ENCODE peak calls at places on chromosomes 1 and 21, in four cellular contexts. One of them, this sample, is unnamed.

GRCh38 chr1:223123238-223123976 is 19.6 kb downstream of the TLR5 start:
- DNase-seq in omental fat pad: no peak
- DNase-seq in cardiac muscle cell: peak
- DNase-seq in Daoy: peak
- DNase-seq in this sample: peak

GRCh38 chr1:25572708-25573590 is 29.5 kb downstream of the LDLRAP1 start:
- DNase-seq in omental fat pad: no peak
- DNase-seq in Daoy: peak
- DNase-seq in cardiac muscle cell: peak
- DNase-seq in this sample: peak

GRCh38 chr1:44786138-44786840 is 1.7 kb downstream of the BEST4 start:
- DNase-seq in omental fat pad: no peak
- DNase-seq in cardiac muscle cell: peak
- DNase-seq in Daoy: peak
- DNase-seq in this sample: peak

GRCh38 chr1:21307210-21307609 is 16.9 kb upstream of the ECE1 start:
- DNase-seq in omental fat pad: no peak
- DNase-seq in Daoy: no peak
- DNase-seq in cardiac muscle cell: no peak
- DNase-seq in this sample: no peak

GRCh38 chr1:92486251-92487077 is at the start of gene GFI1:
- DNase-seq in omental fat pad: no peak
- DNase-seq in cardiac muscle cell: peak
- DNase-seq in Daoy: peak
- DNase-seq in this sample: peak

GRCh38 chr1:228097333-228098081 is 5.6 kb downstream of the C1orf35 start:
- DNase-seq in omental fat pad: peak
- DNase-seq in cardiac muscle cell: no peak
- DNase-seq in Daoy: no peak
- DNase-seq in this sample: no peak

GRCh38 chr1:226131639-226132038 is 54.9 kb downstream of the ACBD3 start:
- DNase-seq in cardiac muscle cell: no peak
- DNase-seq in omental fat pad: no peak
- DNase-seq in Daoy: no peak
- DNase-seq in this sample: no peak

GRCh38 chr1:15756143-15757015 is 2.2 kb upstream of the FBLIM1 start:
- DNase-seq in Daoy: no peak
- DNase-seq in cardiac muscle cell: no peak
- DNase-seq in omental fat pad: no peak
- DNase-seq in this sample: peak

GRCh38 chr1:175911138-175911537 is 167.7 kb upstream of the TNR start:
- DNase-seq in omental fat pad: no peak
- DNase-seq in Daoy: no peak
- DNase-seq in cardiac muscle cell: no peak
- DNase-seq in this sample: no peak

GRCh38 chr1:238252033-238252802 is 361.5 kb upstream of the ZP4 start:
- DNase-seq in omental fat pad: no peak
- DNase-seq in Daoy: peak
- DNase-seq in cardiac muscle cell: peak
- DNase-seq in this sample: peak

GRCh38 chr1:7886346-7886745 is 33.5 kb upstream of the UTS2 start:
- DNase-seq in Daoy: peak
- DNase-seq in omental fat pad: no peak
- DNase-seq in cardiac muscle cell: peak
- DNase-seq in this sample: no peak

GRCh38 chr1:47456250-47456649 is 18.4 kb downstream of the FOXD2 start:
- DNase-seq in Daoy: no peak
- DNase-seq in cardiac muscle cell: no peak
- DNase-seq in omental fat pad: no peak
- DNase-seq in this sample: no peak

GRCh38 chr1:170623171-170623570 is 40.8 kb upstream of the PRRX1 start:
- DNase-seq in Daoy: peak
- DNase-seq in cardiac muscle cell: peak
- DNase-seq in omental fat pad: no peak
- DNase-seq in this sample: no peak

GRCh38 chr1:201648911-201649775 is 110.2 kb downstream of the NAV1 start:
- DNase-seq in omental fat pad: no peak
- DNase-seq in cardiac muscle cell: peak
- DNase-seq in Daoy: peak
- DNase-seq in this sample: peak

GRCh38 chr1:107365874-107366273 is 225.0 kb downstream of the NTNG1 start:
- DNase-seq in Daoy: no peak
- DNase-seq in cardiac muscle cell: no peak
- DNase-seq in omental fat pad: no peak
- DNase-seq in this sample: no peak

GRCh38 chr1:179599623-179600249 is 8.1 kb downstream of the TDRD5 start:
- DNase-seq in omental fat pad: no peak
- DNase-seq in cardiac muscle cell: peak
- DNase-seq in Daoy: peak
- DNase-seq in this sample: no peak

GRCh38 chr1:43783671-43784205 is 76.4 kb downstream of the ST3GAL3 start:
- DNase-seq in omental fat pad: no peak
- DNase-seq in Daoy: peak
- DNase-seq in cardiac muscle cell: no peak
- DNase-seq in this sample: no peak

GRCh38 chr21:35697321-35697808 is 363.0 kb downstream of the SETD4 start:
- DNase-seq in omental fat pad: peak
- DNase-seq in Daoy: peak
- DNase-seq in cardiac muscle cell: peak
- DNase-seq in this sample: peak

GRCh38 chr21:32940079-32941014 is 85.4 kb upstream of the OLIG2 start:
- DNase-seq in omental fat pad: no peak
- DNase-seq in cardiac muscle cell: peak
- DNase-seq in Daoy: peak
- DNase-seq in this sample: peak

GRCh38 chr1:160082926-160083325 is 1.6 kb downstream of the KCNJ9 start:
- DNase-seq in cardiac muscle cell: no peak
- DNase-seq in omental fat pad: no peak
- DNase-seq in Daoy: no peak
- DNase-seq in this sample: no peak

GRCh38 chr1:147390185-147390542 is 147.7 kb downstream of the CHD1L start:
- DNase-seq in cardiac muscle cell: no peak
- DNase-seq in omental fat pad: no peak
- DNase-seq in Daoy: no peak
- DNase-seq in this sample: no peak